ENCODE peak calls at places on chromosomes 4 and X, in seven cellular contexts. One of them, this sample, is unnamed.

GRCh38 chr4:182242793-182243192 is 409 bp upstream of the TENM3 start:
- DNase-seq in SK-N-MC: no peak
- DNase-seq in K562: no peak
- DNase-seq in endothelial cell of umbilical vein: no peak
- DNase-seq in sigmoid colon: no peak
- DNase-seq in HL-60: no peak
- DNase-seq in suprapubic skin: no peak
- DNase-seq in this sample: no peak

GRCh38 chrX:39675619-39676018 is 422.1 kb downstream of the BCOR start:
- DNase-seq in endothelial cell of umbilical vein: no peak
- DNase-seq in SK-N-MC: no peak
- DNase-seq in HL-60: no peak
- DNase-seq in sigmoid colon: peak
- DNase-seq in suprapubic skin: no peak
- DNase-seq in K562: no peak
- DNase-seq in this sample: peak

GRCh38 chrX:48958635-48959094 is 1.3 kb upstream of the OTUD5 start:
- DNase-seq in suprapubic skin: peak
- DNase-seq in K562: no peak
- DNase-seq in HL-60: peak
- DNase-seq in sigmoid colon: peak
- DNase-seq in SK-N-MC: no peak
- DNase-seq in endothelial cell of umbilical vein: peak
- DNase-seq in this sample: peak

GRCh38 chr4:109079731-109080130 is 222.7 kb downstream of the COL25A1 start:
- DNase-seq in SK-N-MC: no peak
- DNase-seq in HL-60: no peak
- DNase-seq in sigmoid colon: no peak
- DNase-seq in endothelial cell of umbilical vein: peak
- DNase-seq in suprapubic skin: no peak
- DNase-seq in K562: no peak
- DNase-seq in this sample: no peak

GRCh38 chr4:39304651-39305050 is 61.5 kb downstream of the RFC1 start:
- DNase-seq in HL-60: no peak
- DNase-seq in suprapubic skin: no peak
- DNase-seq in K562: peak
- DNase-seq in endothelial cell of umbilical vein: peak
- DNase-seq in SK-N-MC: no peak
- DNase-seq in sigmoid colon: no peak
- DNase-seq in this sample: no peak

GRCh38 chrX:24100713-24101112 is 46.0 kb downstream of the EIF2S3 start:
- DNase-seq in SK-N-MC: no peak
- DNase-seq in sigmoid colon: no peak
- DNase-seq in HL-60: no peak
- DNase-seq in K562: no peak
- DNase-seq in suprapubic skin: no peak
- DNase-seq in endothelial cell of umbilical vein: peak
- DNase-seq in this sample: no peak

GRCh38 chrX:13937370-13938052 is 92.2 kb downstream of the GEMIN8 start:
- DNase-seq in sigmoid colon: no peak
- DNase-seq in HL-60: no peak
- DNase-seq in endothelial cell of umbilical vein: no peak
- DNase-seq in SK-N-MC: no peak
- DNase-seq in K562: no peak
- DNase-seq in suprapubic skin: no peak
- DNase-seq in this sample: no peak

GRCh38 chr4:106529348-106530033 is 160.9 kb upstream of the GIMD1 start:
- DNase-seq in sigmoid colon: no peak
- DNase-seq in endothelial cell of umbilical vein: peak
- DNase-seq in SK-N-MC: no peak
- DNase-seq in suprapubic skin: no peak
- DNase-seq in HL-60: no peak
- DNase-seq in K562: no peak
- DNase-seq in this sample: no peak

GRCh38 chrX:13518126-13518525 is 51.3 kb upstream of the EGFL6 start:
- DNase-seq in K562: no peak
- DNase-seq in sigmoid colon: no peak
- DNase-seq in HL-60: no peak
- DNase-seq in endothelial cell of umbilical vein: no peak
- DNase-seq in SK-N-MC: no peak
- DNase-seq in suprapubic skin: no peak
- DNase-seq in this sample: no peak

GRCh38 chrX:23901065-23901464 is 6.7 kb downstream of the APOO start:
- DNase-seq in endothelial cell of umbilical vein: peak
- DNase-seq in suprapubic skin: no peak
- DNase-seq in SK-N-MC: no peak
- DNase-seq in HL-60: peak
- DNase-seq in K562: no peak
- DNase-seq in sigmoid colon: no peak
- DNase-seq in this sample: no peak

GRCh38 chrX:14777484-14777883 is 95.4 kb downstream of the FANCB start:
- DNase-seq in K562: no peak
- DNase-seq in endothelial cell of umbilical vein: no peak
- DNase-seq in SK-N-MC: no peak
- DNase-seq in suprapubic skin: no peak
- DNase-seq in sigmoid colon: no peak
- DNase-seq in HL-60: no peak
- DNase-seq in this sample: no peak

GRCh38 chr4:148094149-148094548 is 348.1 kb downstream of the NR3C2 start:
- DNase-seq in SK-N-MC: no peak
- DNase-seq in sigmoid colon: no peak
- DNase-seq in K562: no peak
- DNase-seq in endothelial cell of umbilical vein: no peak
- DNase-seq in HL-60: no peak
- DNase-seq in suprapubic skin: no peak
- DNase-seq in this sample: no peak

GRCh38 chr4:179509489-179509888 is 2067.3 kb upstream of the AGA start:
- DNase-seq in sigmoid colon: no peak
- DNase-seq in HL-60: no peak
- DNase-seq in endothelial cell of umbilical vein: no peak
- DNase-seq in K562: no peak
- DNase-seq in SK-N-MC: no peak
- DNase-seq in suprapubic skin: no peak
- DNase-seq in this sample: no peak

GRCh38 chr4:177986236-177986635 is 544.0 kb upstream of the AGA start:
- DNase-seq in suprapubic skin: no peak
- DNase-seq in K562: no peak
- DNase-seq in SK-N-MC: no peak
- DNase-seq in endothelial cell of umbilical vein: no peak
- DNase-seq in sigmoid colon: no peak
- DNase-seq in HL-60: no peak
- DNase-seq in this sample: no peak

GRCh38 chr4:3416270-3416669 is 25.5 kb upstream of the HGFAC start:
- DNase-seq in HL-60: no peak
- DNase-seq in sigmoid colon: peak
- DNase-seq in suprapubic skin: peak
- DNase-seq in SK-N-MC: no peak
- DNase-seq in endothelial cell of umbilical vein: no peak
- DNase-seq in K562: no peak
- DNase-seq in this sample: no peak

GRCh38 chr4:54315561-54315960 is 86.5 kb downstream of the PDGFRA start:
- DNase-seq in K562: no peak
- DNase-seq in suprapubic skin: no peak
- DNase-seq in sigmoid colon: no peak
- DNase-seq in endothelial cell of umbilical vein: no peak
- DNase-seq in SK-N-MC: no peak
- DNase-seq in HL-60: no peak
- DNase-seq in this sample: no peak

GRCh38 chrX:12988797-12989196 is 13.9 kb downstream of the TMSB4X start:
- DNase-seq in suprapubic skin: no peak
- DNase-seq in endothelial cell of umbilical vein: peak
- DNase-seq in SK-N-MC: no peak
- DNase-seq in HL-60: no peak
- DNase-seq in K562: peak
- DNase-seq in sigmoid colon: no peak
- DNase-seq in this sample: no peak

GRCh38 chrX:66553973-66554372 is 84.9 kb downstream of the EDA2R start:
- DNase-seq in K562: no peak
- DNase-seq in suprapubic skin: no peak
- DNase-seq in endothelial cell of umbilical vein: no peak
- DNase-seq in SK-N-MC: no peak
- DNase-seq in HL-60: no peak
- DNase-seq in sigmoid colon: no peak
- DNase-seq in this sample: no peak

GRCh38 chrX:110407910-110408545 is 49.4 kb downstream of the RTL9 start:
- DNase-seq in K562: peak
- DNase-seq in endothelial cell of umbilical vein: peak
- DNase-seq in SK-N-MC: no peak
- DNase-seq in HL-60: peak
- DNase-seq in suprapubic skin: no peak
- DNase-seq in sigmoid colon: no peak
- DNase-seq in this sample: peak

GRCh38 chr4:86935833-86936721 is 1.3 kb downstream of the AFF1 start:
- DNase-seq in sigmoid colon: peak
- DNase-seq in endothelial cell of umbilical vein: peak
- DNase-seq in SK-N-MC: no peak
- DNase-seq in HL-60: peak
- DNase-seq in suprapubic skin: peak
- DNase-seq in K562: peak
- DNase-seq in this sample: peak

GRCh38 chr4:145938618-145939177 is at the start of gene ZNF827:
- DNase-seq in HL-60: peak
- DNase-seq in SK-N-MC: no peak
- DNase-seq in endothelial cell of umbilical vein: peak
- DNase-seq in sigmoid colon: peak
- DNase-seq in suprapubic skin: peak
- DNase-seq in K562: no peak
- DNase-seq in this sample: peak

GRCh38 chr4:184807261-184807660 is 18.5 kb downstream of the ACSL1 start:
- DNase-seq in sigmoid colon: no peak
- DNase-seq in HL-60: no peak
- DNase-seq in suprapubic skin: no peak
- DNase-seq in SK-N-MC: no peak
- DNase-seq in K562: no peak
- DNase-seq in endothelial cell of umbilical vein: no peak
- DNase-seq in this sample: no peak
- TF ChIP-seq POLR2AphosphoS5 in sigmoid colon: no peak
- TF ChIP-seq POLR2AphosphoS5 in HL-60: no peak
- TF ChIP-seq POLR2AphosphoS5 in suprapubic skin: no peak
- TF ChIP-seq POLR2AphosphoS5 in SK-N-MC: no peak
- TF ChIP-seq POLR2AphosphoS5 in K562: no peak
- TF ChIP-seq POLR2AphosphoS5 in endothelial cell of umbilical vein: no peak
- TF ChIP-seq POLR2AphosphoS5 in this sample: no peak

GRCh38 chr4:8472689-8473197 is 32.2 kb downstream of the TRMT44 start:
- DNase-seq in K562: no peak
- DNase-seq in endothelial cell of umbilical vein: no peak
- DNase-seq in HL-60: peak
- DNase-seq in sigmoid colon: peak
- DNase-seq in SK-N-MC: no peak
- DNase-seq in suprapubic skin: no peak
- DNase-seq in this sample: no peak
- TF ChIP-seq POLR2AphosphoS5 in K562: no peak
- TF ChIP-seq POLR2AphosphoS5 in endothelial cell of umbilical vein: no peak
- TF ChIP-seq POLR2AphosphoS5 in HL-60: no peak
- TF ChIP-seq POLR2AphosphoS5 in sigmoid colon: no peak
- TF ChIP-seq POLR2AphosphoS5 in SK-N-MC: no peak
- TF ChIP-seq POLR2AphosphoS5 in suprapubic skin: no peak
- TF ChIP-seq POLR2AphosphoS5 in this sample: peak

GRCh38 chrX:72301781-72302180 is 3.9 kb downstream of the CITED1 start:
- DNase-seq in HL-60: no peak
- DNase-seq in K562: no peak
- DNase-seq in SK-N-MC: no peak
- DNase-seq in sigmoid colon: no peak
- DNase-seq in suprapubic skin: no peak
- DNase-seq in endothelial cell of umbilical vein: no peak
- DNase-seq in this sample: no peak

GRCh38 chrX:72296991-72297390 is 8.7 kb downstream of the CITED1 start:
- DNase-seq in suprapubic skin: no peak
- DNase-seq in sigmoid colon: no peak
- DNase-seq in HL-60: no peak
- DNase-seq in SK-N-MC: no peak
- DNase-seq in K562: no peak
- DNase-seq in endothelial cell of umbilical vein: no peak
- DNase-seq in this sample: no peak

GRCh38 chrX:72297953-72298730 is 7.6 kb downstream of the CITED1 start:
- DNase-seq in suprapubic skin: no peak
- DNase-seq in HL-60: peak
- DNase-seq in SK-N-MC: no peak
- DNase-seq in K562: no peak
- DNase-seq in sigmoid colon: no peak
- DNase-seq in endothelial cell of umbilical vein: no peak
- DNase-seq in this sample: no peak

GRCh38 chrX:72295745-72296144 is 10.0 kb downstream of the CITED1 start:
- DNase-seq in suprapubic skin: no peak
- DNase-seq in sigmoid colon: no peak
- DNase-seq in HL-60: no peak
- DNase-seq in SK-N-MC: no peak
- DNase-seq in K562: no peak
- DNase-seq in endothelial cell of umbilical vein: no peak
- DNase-seq in this sample: no peak

DNA sequence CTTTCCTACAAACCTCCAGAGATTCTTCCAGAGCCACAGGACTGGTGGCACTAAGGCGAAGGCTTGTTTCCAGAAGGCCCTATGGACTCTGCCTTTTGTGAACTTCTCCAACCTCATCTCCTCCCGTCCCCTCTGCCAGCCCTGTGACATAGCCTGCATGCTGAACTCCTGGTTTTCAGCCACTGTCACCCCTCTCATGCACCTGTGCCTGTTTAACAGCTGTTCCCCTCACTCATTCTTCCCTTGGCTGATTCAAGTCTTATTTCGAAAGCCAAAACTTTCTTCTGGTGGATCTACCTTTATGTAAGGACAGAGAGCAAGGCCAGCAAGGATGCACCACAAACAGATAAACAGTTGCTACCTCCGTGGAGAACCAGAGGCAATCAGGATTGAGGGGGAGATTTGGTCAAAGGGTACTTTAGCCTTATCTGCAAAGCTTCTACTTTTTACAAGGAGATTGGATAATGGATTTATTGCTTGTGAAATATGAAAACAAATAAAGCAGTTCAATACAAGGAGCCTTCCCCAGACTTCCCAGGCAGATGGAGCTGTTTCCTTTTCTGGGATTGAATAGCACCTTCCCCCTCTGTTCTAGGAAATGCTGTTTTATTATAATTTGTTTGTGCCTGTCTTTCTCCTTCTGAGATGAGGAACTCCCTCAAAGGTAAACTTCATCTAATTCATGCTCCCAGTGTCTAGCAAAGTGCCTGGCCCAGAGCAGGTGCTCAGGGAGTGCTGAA is 5.7 kb downstream of the CITED1 start:
- DNase-seq in K562: no peak
- DNase-seq in HL-60: no peak
- DNase-seq in endothelial cell of umbilical vein: no peak
- DNase-seq in SK-N-MC: no peak
- DNase-seq in sigmoid colon: no peak
- DNase-seq in suprapubic skin: no peak
- DNase-seq in this sample: no peak
- TF ChIP-seq POLR2AphosphoS5 in K562: no peak
- TF ChIP-seq POLR2AphosphoS5 in HL-60: no peak
- TF ChIP-seq POLR2AphosphoS5 in endothelial cell of umbilical vein: no peak
- TF ChIP-seq POLR2AphosphoS5 in SK-N-MC: no peak
- TF ChIP-seq POLR2AphosphoS5 in sigmoid colon: no peak
- TF ChIP-seq POLR2AphosphoS5 in suprapubic skin: no peak
- TF ChIP-seq POLR2AphosphoS5 in this sample: no peak

GRCh38 chrX:69815519-69815918 is 199.6 kb downstream of the EDA start:
- DNase-seq in sigmoid colon: no peak
- DNase-seq in suprapubic skin: no peak
- DNase-seq in K562: no peak
- DNase-seq in endothelial cell of umbilical vein: no peak
- DNase-seq in SK-N-MC: no peak
- DNase-seq in HL-60: no peak
- DNase-seq in this sample: no peak
- TF ChIP-seq POLR2AphosphoS5 in sigmoid colon: no peak
- TF ChIP-seq POLR2AphosphoS5 in suprapubic skin: no peak
- TF ChIP-seq POLR2AphosphoS5 in K562: no peak
- TF ChIP-seq POLR2AphosphoS5 in endothelial cell of umbilical vein: no peak
- TF ChIP-seq POLR2AphosphoS5 in SK-N-MC: no peak
- TF ChIP-seq POLR2AphosphoS5 in HL-60: no peak
- TF ChIP-seq POLR2AphosphoS5 in this sample: no peak